ENCODE peak calls at places on chromosomes 5 and 9, in seven cellular contexts. N, L, G, H, O, J and B are unnamed samples.

GRCh38 chr9:93244101-93244500 is 60.2 kb downstream of the WNK2 start:
- DNase-seq in N (no peak), L (no peak), G (no peak), H (no peak), O (no peak), J (no peak), B (no peak)

GRCh38 chr5:11449217-11449616 is 455.0 kb downstream of the CTNND2 start:
- DNase-seq in N (no peak), L (no peak), G (no peak), H (no peak), O (no peak), J (no peak), B (no peak)

GRCh38 chr9:134340475-134341186 is 14.4 kb downstream of the RXRA start:
- DNase-seq in N (peak; percentile 90), L (no peak), G (no peak), H (no peak), O (no peak), J (no peak), B (no peak)

GRCh38 chr9:114227288-114228033 is 72.1 kb downstream of the COL27A1 start:
- DNase-seq in N (no peak), L (no peak), G (no peak), H (no peak), O (no peak), J (no peak), B (no peak)

GRCh38 chr5:159899067-159900049 is 16.9 kb upstream of the ADRA1B start:
- DNase-seq in N (no peak), L (no peak), G (no peak), H (peak; percentile 70), O (no peak), J (no peak), B (no peak)

GRCh38 chr9:134852906-134853654 is 27.5 kb upstream of the FCN2 start:
- DNase-seq in N (no peak), L (no peak), G (no peak), H (no peak), O (no peak), J (no peak), B (no peak)

GRCh38 chr5:4879693-4880303 is 260.3 kb upstream of the ADAMTS16 start:
- DNase-seq in N (peak; percentile 9), L (peak; percentile 58), G (peak; percentile 72), H (peak; percentile 47), O (peak; percentile 94), J (peak; percentile 44), B (peak; percentile 46)

GRCh38 chr9:106107716-106108115 is 413.4 kb downstream of the TMEM38B start:
- DNase-seq in N (no peak), L (no peak), G (no peak), H (no peak), O (no peak), J (no peak), B (no peak)

GRCh38 chr5:145588113-145588512 is 247.0 kb downstream of the PRELID2 start:
- DNase-seq in N (no peak), L (no peak), G (no peak), H (peak; percentile 7), O (no peak), J (no peak), B (no peak)

GRCh38 chr5:56496581-56497063 is 263.5 kb upstream of the ANKRD55 start:
- DNase-seq in N (peak; percentile 38), L (no peak), G (no peak), H (no peak), O (no peak), J (no peak), B (peak; percentile 12)

GRCh38 chr5:124315746-124316415 is 430.6 kb downstream of the ZNF608 start:
- DNase-seq in N (no peak), L (no peak), G (no peak), H (peak; percentile 66), O (no peak), J (no peak), B (no peak)

GRCh38 chr5:140877262-140877581 is 2.1 kb downstream of the PCDHA12 start:
- DNase-seq in N (no peak), L (no peak), G (no peak), H (no peak), O (no peak), J (no peak), B (no peak)

GRCh38 chr5:143693691-143694252 is 118.2 kb upstream of the HMHB1 start:
- DNase-seq in N (peak; percentile 48), L (no peak), G (no peak), H (no peak), O (no peak), J (no peak), B (peak; percentile 22)

DNA sequence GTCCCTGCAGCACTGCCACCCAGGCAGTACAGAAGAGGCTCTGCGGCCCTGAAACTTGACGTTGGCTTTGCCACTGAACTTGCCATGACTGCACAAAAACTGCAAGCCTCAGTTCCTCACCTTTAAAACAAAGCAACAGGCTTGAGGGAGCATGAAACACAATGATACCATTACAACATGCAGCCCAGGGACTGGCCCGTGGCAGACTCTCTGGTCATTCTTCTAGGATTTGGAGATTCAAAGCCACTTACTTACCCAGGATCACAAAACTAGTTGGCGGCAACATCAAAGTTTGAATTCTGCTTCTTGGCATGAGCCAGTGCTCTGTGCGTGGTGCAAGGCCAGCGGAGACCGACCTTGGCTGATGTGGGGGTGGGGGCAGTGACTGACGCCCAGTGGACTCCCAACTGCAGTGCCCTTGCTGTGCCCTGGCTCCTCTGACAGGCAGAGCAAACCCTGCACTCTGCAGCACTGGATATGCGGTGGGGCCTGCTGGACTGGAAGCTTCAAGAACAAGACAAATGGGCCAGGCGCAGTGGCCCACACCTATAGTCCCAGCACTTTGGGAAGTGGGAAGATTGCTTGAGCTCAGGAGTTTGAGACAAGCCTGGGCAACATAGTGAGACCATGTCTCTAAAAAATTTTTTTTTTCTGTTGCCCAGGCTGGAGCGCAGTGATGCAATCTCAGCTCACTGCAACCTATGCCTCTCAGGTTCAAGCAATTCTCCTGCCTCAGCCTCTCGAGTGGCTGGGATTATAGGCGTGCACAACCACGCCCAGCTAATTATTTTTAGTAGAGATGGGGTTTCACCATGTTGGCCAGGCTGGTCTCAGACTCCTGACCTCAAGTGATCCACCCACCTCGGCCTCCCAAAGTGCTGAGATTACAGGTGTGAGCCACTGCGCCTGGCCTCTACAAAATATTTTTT is 18.9 kb downstream of the SQSTM1 start:
- DNase-seq in N (no peak), L (no peak), G (peak; percentile 90), H (peak; percentile 39), O (no peak), J (no peak), B (no peak)
- TF ChIP-seq POLR2A in N (peak; percentile 58), L (no peak), G (no peak), H (peak; percentile 14), O (no peak), J (no peak), B (no peak)

DNA sequence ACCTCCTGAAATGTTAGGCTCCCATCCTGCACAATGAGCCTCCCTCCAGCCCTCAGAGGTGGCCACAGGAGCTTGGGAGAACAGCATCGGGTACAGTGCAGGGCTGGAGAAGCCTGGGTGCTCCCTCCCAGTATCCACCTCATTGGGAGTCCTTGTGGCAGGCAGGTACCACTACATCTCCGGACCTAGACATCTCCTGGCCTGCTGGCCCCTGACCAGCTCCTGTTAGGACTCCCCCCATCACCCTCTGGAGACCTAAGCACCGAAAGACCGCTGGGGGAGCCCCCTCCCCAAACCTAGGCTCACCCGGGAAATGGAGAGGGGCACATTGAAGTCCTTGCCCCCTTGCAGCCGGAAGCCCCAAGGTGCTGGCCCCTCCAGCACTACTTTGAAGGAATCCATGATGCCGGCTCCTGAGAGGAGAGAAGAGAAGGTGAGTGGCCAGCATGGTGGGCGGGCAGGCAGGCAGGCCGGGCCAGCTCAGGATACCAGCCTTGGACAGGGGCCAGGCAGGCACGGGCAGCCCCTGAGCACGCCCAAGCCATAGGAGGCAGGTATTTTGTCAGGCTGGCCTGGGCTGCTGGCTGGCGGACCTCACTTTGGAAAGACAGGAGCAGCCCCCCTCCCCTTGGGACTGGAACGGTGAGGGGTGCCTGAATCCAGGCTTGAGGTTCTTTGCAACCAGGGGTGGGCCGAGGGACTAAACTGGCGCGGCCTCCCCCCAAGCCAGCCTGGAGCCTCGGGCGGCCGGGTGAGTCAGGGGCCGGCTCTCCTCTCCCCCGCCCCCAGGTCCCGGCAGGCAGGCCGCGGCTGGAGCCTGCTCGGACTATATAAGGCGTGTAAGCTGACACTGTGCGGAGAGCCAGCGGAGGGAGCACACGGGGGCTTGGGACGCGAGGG is 1.0 kb downstream of the PDLIM7 start:
- DNase-seq in N (peak; percentile 87), L (no peak), G (peak; percentile 71), H (peak; percentile 94), O (no peak), J (peak; percentile 85), B (peak; percentile 66)
- TF ChIP-seq POLR2A in N (peak; percentile 0), L (no peak), G (no peak), H (no peak), O (peak; percentile 58), J (no peak), B (no peak)

GRCh38 chr9:120867676-120868338 is 9.2 kb downstream of the PHF19 start:
- DNase-seq in N (no peak), L (no peak), G (no peak), H (no peak), O (no peak), J (no peak), B (no peak)

GRCh38 chr9:120869360-120869687 is 7.7 kb downstream of the PHF19 start:
- DNase-seq in N (no peak), L (no peak), G (no peak), H (no peak), O (no peak), J (no peak), B (no peak)

GRCh38 chr9:120868676-120869359 is 8.2 kb downstream of the PHF19 start:
- DNase-seq in N (peak; percentile 86), L (peak; percentile 95), G (peak; percentile 99), H (peak; percentile 84), O (peak; percentile 99), J (no peak), B (peak; percentile 98)

GRCh38 chr9:120869726-120870125 is 7.3 kb downstream of the PHF19 start:
- DNase-seq in N (no peak), L (no peak), G (no peak), H (no peak), O (no peak), J (no peak), B (peak; percentile 20)

GRCh38 chr9:120868339-120868675 is 8.7 kb downstream of the PHF19 start:
- DNase-seq in N (no peak), L (no peak), G (no peak), H (peak; percentile 59), O (no peak), J (no peak), B (no peak)
- TF ChIP-seq POLR2A in N (no peak), L (no peak), G (no peak), H (peak; percentile 9), O (peak; percentile 10), J (no peak), B (no peak)

DNA sequence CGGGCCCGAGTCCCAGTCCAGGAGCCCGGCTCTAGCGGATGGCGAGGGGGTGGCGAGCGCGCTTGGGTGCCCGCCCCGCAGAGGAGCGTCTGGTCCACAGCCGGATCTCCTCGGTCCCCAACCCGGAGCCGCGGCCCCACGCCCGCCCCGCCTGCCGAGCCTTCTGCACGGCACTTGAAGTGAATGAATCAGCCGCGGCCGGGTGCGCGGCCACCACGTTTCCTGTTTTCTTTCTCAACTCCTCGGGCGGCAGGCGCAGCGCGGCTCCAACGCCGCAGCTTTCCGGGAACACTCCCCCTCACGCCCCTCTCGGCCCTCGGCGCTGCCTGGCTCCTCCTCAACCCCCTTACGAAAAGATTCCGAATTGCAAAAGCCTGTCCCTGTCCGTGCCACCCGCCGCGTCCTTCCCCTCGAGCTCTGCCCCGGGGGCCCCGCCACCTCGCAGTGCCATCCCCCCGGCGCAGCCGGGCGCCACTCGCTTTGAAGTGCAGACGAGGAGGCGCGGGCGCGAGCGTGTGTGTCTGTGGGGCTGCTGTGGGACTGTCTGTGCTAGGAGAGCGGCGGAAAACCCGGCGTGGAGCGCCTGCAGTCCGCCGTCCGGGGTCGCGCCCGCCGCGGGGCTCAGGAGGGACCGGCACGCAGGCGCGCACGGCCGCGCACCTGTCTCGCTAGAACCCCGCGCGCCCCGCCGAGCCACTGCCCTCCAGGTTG is 456.6 kb downstream of the RAB3C start:
- DNase-seq in N (peak; percentile 77), L (peak; percentile 73), G (peak; percentile 53), H (peak; percentile 76), O (peak; percentile 97), J (no peak), B (peak; percentile 33)
- TF ChIP-seq POLR2A in N (no peak), L (no peak), G (no peak), H (peak; percentile 74), O (peak; percentile 31), J (no peak), B (no peak)